ENCODE peak calls at places on chromosomes 16 and 17, in eight cellular contexts. T, S, Z, H, J, V, N and E are unnamed samples.

GRCh38 chr17:47875011-47875471 is 21.0 kb upstream of the SP2 start:
- DNase-seq in Z (no peak), H (no peak), S (no peak), N (no peak), T (no peak), J (no peak), V (no peak), E (no peak)

GRCh38 chr16:87410958-87411357 is 18.8 kb downstream of the MAP1LC3B start:
- DNase-seq in V (no peak), N (no peak), T (no peak), Z (no peak), J (no peak), H (peak), S (no peak), E (no peak)

GRCh38 chr16:19089410-19089955 is 22.1 kb downstream of the COQ7 start:
- DNase-seq in V (no peak), T (no peak), Z (no peak), N (no peak), S (no peak), H (no peak), J (no peak), E (no peak)

GRCh38 chr16:10729104-10729503 is 14.5 kb upstream of the NUBP1 start:
- DNase-seq in V (no peak), H (no peak), S (no peak), Z (no peak), N (no peak), J (no peak), T (no peak), E (no peak)

GRCh38 chr16:72848045-72848410 is 199.9 kb downstream of the ZFHX3 start:
- DNase-seq in S (no peak), Z (no peak), V (no peak), J (no peak), H (no peak), N (no peak), T (no peak), E (no peak)

GRCh38 chr17:49846938-49847712 is 744 bp downstream of the TAC4 start:
- DNase-seq in V (no peak), J (no peak), Z (no peak), N (no peak), S (no peak), H (no peak), T (no peak), E (no peak)

GRCh38 chr16:57013268-57013667 is 23.9 kb downstream of the NLRC5 start:
- DNase-seq in Z (no peak), N (no peak), H (no peak), J (peak), S (no peak), V (no peak), T (peak), E (peak)

GRCh38 chr16:10895053-10895946 is 18.3 kb downstream of the CIITA start:
- DNase-seq in Z (peak), H (peak), J (peak), T (peak), S (no peak), N (no peak), V (no peak), E (peak)

GRCh38 chr16:49452568-49452967 is 79.0 kb downstream of the C16orf78 start:
- DNase-seq in S (no peak), Z (no peak), J (no peak), V (no peak), H (peak), N (no peak), T (no peak), E (no peak)

GRCh38 chr17:81392909-81393654 is 2.2 kb upstream of the BAHCC1 start:
- DNase-seq in H (peak), J (peak), T (peak), Z (no peak), V (no peak), N (peak), S (no peak), E (no peak)
- H3K4me3 ChIP-seq in H (peak), J (peak), T (peak), Z (peak), V (peak), N (peak), S (peak), E (peak)

GRCh38 chr17:43900858-43901754 is 6.2 kb downstream of the MPP2 start:
- DNase-seq in S (no peak), H (peak), J (no peak), T (no peak), V (no peak), N (no peak), Z (no peak), E (no peak)
- TF ChIP-seq CTCF in S (no peak), H (no peak), J (no peak), T (no peak), V (no peak), N (no peak), Z (no peak), E (no peak)

DNA sequence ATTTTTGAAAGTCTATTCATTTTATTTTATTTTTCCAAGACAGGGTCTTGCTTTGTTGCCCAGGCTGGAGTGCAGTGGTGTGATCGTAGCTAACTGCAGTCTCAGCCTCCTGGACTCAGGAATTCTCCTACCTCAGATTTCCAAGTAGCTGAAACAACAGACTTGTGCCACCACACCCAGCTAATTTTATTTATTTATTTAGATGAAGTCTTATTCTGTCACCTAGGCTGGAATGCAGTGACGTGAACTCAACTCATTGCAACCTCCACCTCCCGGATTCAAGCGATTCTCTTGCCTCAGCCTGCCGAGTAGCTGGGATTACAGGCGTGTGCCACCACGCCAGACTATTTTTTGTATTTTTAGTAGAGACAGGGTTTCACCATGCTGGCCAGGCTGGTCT is 19.3 kb upstream of the OR1F1 start:
- DNase-seq in T (no peak), V (no peak), N (no peak), H (no peak), Z (no peak), J (no peak), S (no peak), E (no peak)
- H3K4me3 ChIP-seq in T (no peak), V (no peak), N (no peak), H (no peak), Z (no peak), J (no peak), S (no peak), E (no peak)

GRCh38 chr17:61411114-61411943 is 11.7 kb downstream of the TBX2 start:
- DNase-seq in Z (peak), T (peak), V (peak), J (peak), N (peak), S (peak), H (peak), E (peak)

GRCh38 chr17:61413654-61414133 is 14.1 kb downstream of the TBX2 start:
- DNase-seq in Z (no peak), H (no peak), V (no peak), J (no peak), T (no peak), S (no peak), N (no peak), E (no peak)

GRCh38 chr17:61411944-61412859 is 12.6 kb downstream of the TBX2 start:
- DNase-seq in S (peak), J (peak), N (peak), Z (peak), H (peak), T (peak), V (peak), E (peak)

GRCh38 chr17:61414141-61414935 is 14.7 kb downstream of the TBX2 start:
- DNase-seq in Z (no peak), S (peak), J (peak), H (no peak), T (no peak), V (no peak), N (no peak), E (no peak)

DNA sequence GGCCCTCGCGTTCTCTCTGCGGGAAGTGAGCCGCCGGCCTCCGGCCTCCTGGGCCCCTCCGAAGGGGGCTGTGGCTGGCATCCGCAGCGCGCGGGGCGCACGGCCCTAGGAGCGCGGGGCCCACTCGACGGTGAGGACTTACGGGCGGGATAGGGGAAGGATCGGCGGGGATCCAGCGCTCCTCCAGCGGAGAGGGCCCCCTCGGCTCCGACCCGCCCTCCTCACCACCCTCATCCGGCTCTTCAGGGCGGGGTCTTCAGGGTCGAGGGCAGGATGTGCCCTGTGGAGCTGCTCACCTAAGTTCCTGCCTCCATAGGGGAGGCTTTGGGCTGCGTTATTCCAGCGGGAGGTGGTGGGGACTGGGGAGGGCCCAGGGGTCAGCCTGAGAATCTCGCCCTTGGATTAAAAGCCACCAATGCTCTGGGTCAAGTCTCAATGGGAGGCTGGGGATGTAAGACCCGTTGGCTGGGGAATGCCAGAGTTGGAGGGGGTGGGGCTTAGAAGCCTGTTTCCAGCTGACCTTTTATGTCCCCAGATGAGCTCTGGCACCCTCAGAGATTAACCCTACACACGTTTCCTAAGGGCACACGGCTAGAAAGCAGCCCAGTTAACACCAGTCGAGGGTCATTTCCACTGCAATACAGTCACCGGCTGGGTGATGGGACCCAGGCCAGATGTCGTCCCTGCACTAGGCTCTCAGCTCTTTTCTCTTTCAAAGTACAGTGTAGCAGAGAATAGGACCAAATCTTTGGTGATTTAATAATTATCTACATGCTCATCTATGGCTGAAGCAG is 13.4 kb downstream of the TBX2 start:
- DNase-seq in S (peak), V (no peak), J (no peak), N (peak), Z (peak), T (no peak), H (peak), E (no peak)
- TF ChIP-seq CTCF in S (no peak), V (no peak), J (no peak), N (no peak), Z (no peak), T (no peak), H (no peak), E (no peak)

GRCh38 chr16:47459603-47460002 is 1.3 kb downstream of the ITFG1 start:
- DNase-seq in J (no peak), N (no peak), H (no peak), T (no peak), Z (no peak), V (no peak), S (no peak), E (no peak)
- H3K4me3 ChIP-seq in J (peak), N (peak), H (peak), T (peak), Z (peak), V (no peak), S (no peak), E (no peak)

GRCh38 chr17:74813793-74814192 is 37.6 kb upstream of the NAT9 start:
- DNase-seq in V (no peak), H (no peak), S (no peak), Z (no peak), T (no peak), J (no peak), N (no peak), E (no peak)

GRCh38 chr17:74815671-74816370 is 39.7 kb upstream of the NAT9 start:
- DNase-seq in H (peak), T (no peak), V (no peak), S (no peak), N (no peak), J (no peak), Z (no peak), E (no peak)

GRCh38 chr17:74812109-74812864 is 36.1 kb upstream of the NAT9 start:
- DNase-seq in T (no peak), J (no peak), N (no peak), S (no peak), Z (no peak), H (no peak), V (no peak), E (no peak)

GRCh38 chr17:74815067-74815466 is 38.9 kb upstream of the NAT9 start:
- DNase-seq in Z (no peak), N (no peak), S (no peak), V (no peak), T (no peak), J (no peak), H (no peak), E (no peak)

DNA sequence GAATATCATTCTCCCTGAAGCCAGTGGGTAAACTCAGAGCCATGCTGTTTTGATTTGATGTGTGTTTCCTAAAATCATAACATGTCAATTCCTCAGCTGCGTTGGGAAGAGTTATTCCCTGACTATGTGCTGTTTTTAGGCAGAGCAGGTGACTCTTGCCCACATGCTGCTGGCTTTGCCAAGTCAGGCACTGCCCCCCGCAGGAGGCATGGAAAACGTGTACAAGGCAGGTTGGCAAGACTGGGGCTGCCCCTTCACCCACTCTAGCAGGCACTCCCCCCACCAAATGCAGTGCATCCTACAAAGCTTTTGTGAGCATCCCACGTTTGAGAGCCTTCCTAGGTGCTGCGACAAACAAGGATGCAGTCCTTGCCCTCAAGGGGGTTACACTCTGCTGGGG is 38.3 kb upstream of the NAT9 start:
- DNase-seq in V (no peak), Z (no peak), H (no peak), S (no peak), N (no peak), T (no peak), J (peak), E (no peak)
- TF ChIP-seq CTCF in V (no peak), Z (no peak), H (no peak), S (no peak), N (peak), T (no peak), J (peak), E (no peak)

DNA sequence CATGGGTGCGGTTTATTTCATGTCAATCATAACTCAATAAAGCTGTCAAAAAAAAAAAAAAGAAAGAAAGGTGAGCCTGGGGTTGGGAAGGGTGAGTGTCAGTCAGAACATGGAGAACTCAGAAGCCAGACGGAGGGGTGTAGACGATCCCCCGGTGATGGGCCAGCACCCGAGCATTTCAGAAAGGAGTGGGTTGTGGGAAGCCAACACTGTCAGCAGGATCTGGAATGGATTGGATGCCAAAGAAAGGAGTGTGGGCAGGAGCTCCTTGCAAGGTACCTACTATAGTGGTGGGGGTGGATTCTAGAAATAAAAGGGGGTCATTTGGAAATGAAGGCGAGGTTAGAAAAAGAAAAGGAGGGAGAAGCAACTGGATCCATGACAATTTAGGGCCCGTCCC is 19.8 kb upstream of the SCIMP start:
- DNase-seq in N (no peak), H (no peak), S (no peak), T (no peak), Z (no peak), J (no peak), V (no peak), E (no peak)
- H3K4me3 ChIP-seq in N (no peak), H (no peak), S (no peak), T (no peak), Z (no peak), J (no peak), V (no peak), E (no peak)

GRCh38 chr17:58205936-58206335 is 13.1 kb downstream of the MKS1 start:
- DNase-seq in Z (no peak), J (no peak), T (no peak), N (no peak), S (no peak), V (no peak), H (no peak), E (no peak)

GRCh38 chr17:58215685-58216084 is 3.4 kb downstream of the MKS1 start:
- DNase-seq in N (peak), H (no peak), S (no peak), V (no peak), J (peak), T (no peak), Z (no peak), E (no peak)

GRCh38 chr17:58207451-58207850 is 11.6 kb downstream of the MKS1 start:
- DNase-seq in T (no peak), S (no peak), N (no peak), Z (no peak), V (no peak), J (no peak), H (no peak), E (peak)

GRCh38 chr17:58208344-58208743 is 10.7 kb downstream of the MKS1 start:
- DNase-seq in N (no peak), S (no peak), J (no peak), T (no peak), Z (no peak), H (no peak), V (no peak), E (no peak)

DNA sequence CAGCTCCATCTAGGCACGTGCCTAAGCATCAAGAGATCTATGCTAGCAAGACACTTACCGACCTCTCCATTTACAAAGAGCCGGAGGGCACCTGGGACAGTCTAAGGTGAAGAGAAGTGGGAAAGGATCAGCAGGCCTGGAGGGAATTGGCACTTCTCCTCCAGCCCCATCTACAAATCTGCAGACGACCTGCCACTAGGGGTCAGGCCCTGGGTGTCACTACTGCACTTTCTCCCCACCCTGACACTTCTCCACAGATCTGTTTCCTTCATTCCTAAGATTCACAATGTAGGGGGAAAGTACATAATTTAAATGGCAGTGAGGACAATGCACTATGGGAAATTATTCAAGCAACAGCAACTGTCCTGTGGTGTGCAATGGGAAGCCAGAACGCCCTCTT is 8.1 kb downstream of the MKS1 start:
- DNase-seq in S (no peak), V (no peak), T (no peak), H (peak), J (no peak), N (no peak), Z (no peak), E (no peak)
- TF ChIP-seq CTCF in S (no peak), V (no peak), T (no peak), H (peak), J (peak), N (peak), Z (no peak), E (no peak)

GRCh38 chr17:64205804-64206203 is 57.3 kb downstream of the TEX2 start:
- DNase-seq in H (no peak), Z (no peak), S (no peak), J (no peak), N (no peak), V (no peak), T (no peak), E (no peak)
- H3K4me3 ChIP-seq in H (no peak), Z (no peak), S (no peak), J (no peak), N (no peak), V (no peak), T (no peak), E (no peak)

DNA sequence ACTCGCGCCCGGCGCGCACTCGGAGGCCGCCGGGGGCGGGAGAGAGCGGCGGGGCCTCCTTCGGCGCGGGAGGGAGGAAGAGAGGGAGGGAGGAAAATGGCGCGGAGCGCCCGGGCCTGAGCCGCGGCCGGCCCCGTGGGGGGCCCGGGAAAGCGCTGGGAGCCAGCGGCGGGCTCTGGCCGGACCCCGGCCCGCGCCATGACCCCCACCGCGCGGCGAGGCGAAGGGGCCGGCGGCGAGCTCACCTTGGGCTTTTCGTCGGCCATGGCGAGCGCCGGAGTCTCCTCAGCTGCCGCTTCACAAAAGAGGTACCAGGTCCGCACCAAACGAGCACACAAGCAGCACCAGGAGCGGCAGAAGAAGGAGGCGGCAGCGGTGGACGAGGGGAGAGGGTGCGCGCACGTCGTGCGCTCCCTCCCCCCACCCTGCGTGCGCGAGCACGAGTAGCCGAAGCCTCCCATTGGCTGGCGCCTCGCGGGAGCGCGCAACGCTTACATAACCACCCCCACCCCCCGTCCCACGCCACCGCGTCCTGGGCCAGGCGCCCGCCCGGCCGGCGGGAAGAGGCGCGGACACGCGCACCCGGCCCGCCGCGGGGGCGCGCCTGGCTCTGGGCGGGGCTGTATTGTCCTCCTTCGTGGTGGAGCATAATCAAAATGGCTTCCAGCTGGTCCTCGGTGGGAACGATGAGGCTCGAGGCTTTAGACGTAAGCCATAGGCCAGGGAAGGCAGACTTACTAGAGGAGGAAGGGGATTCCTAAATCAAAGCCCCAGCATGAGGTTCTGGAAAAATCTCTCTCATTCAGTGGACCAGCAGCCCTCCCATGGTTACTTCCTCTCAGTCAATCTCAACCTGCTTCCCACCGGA is at the start of gene SUMO2:
- DNase-seq in S (peak), T (peak), N (peak), Z (peak), H (peak), V (peak), J (peak), E (peak)
- TF ChIP-seq CTCF in S (peak), T (no peak), N (peak), Z (no peak), H (no peak), V (peak), J (no peak), E (no peak)